ENCODE peak calls at places on chromosomes 4 and X, in five cellular contexts. A is Panc1, Y is GM23338, G is psoas muscle, B is ovary. R is an unnamed sample.

GRCh38 chrX:40406330-40406859 is 174.4 kb upstream of the ATP6AP2 start:
- DNase-seq in A (no peak), Y (no peak), B (no peak), G (no peak), R (no peak)

GRCh38 chrX:31168596-31168995 is 96.8 kb upstream of the FTHL17 start:
- DNase-seq in B (no peak), G (no peak), Y (no peak), A (no peak), R (no peak)

GRCh38 chrX:16882188-16882587 is 12.0 kb upstream of the RBBP7 start:
- DNase-seq in B (peak; percentile 57), G (peak; percentile 68), Y (no peak), A (no peak), R (no peak)

GRCh38 chrX:41670108-41670507 is 18.7 kb upstream of the GPR34 start:
- DNase-seq in B (no peak), Y (no peak), G (no peak), A (no peak), R (no peak)

GRCh38 chr4:126627255-126627654 is 1005.5 kb upstream of the INTU start:
- DNase-seq in Y (peak; percentile 70), G (no peak), B (no peak), A (no peak), R (no peak)

GRCh38 chrX:40845331-40845911 is 110.1 kb upstream of the MED14 start:
- DNase-seq in G (no peak), Y (peak; percentile 85), A (no peak), B (peak; percentile 31), R (peak; percentile 63)

GRCh38 chr4:86957214-86957613 is 22.4 kb downstream of the AFF1 start:
- DNase-seq in G (no peak), Y (no peak), B (no peak), A (no peak), R (no peak)

GRCh38 chr4:83362492-83363329 is 28.1 kb upstream of the HPSE start:
- DNase-seq in A (no peak), G (no peak), B (no peak), Y (peak; percentile 33), R (no peak)

GRCh38 chr4:161581262-161581661 is 582.5 kb downstream of the FSTL5 start:
- DNase-seq in A (no peak), G (no peak), B (no peak), Y (no peak), R (no peak)

GRCh38 chr4:21753084-21753760 is 195.3 kb downstream of the KCNIP4 start:
- DNase-seq in A (no peak), Y (no peak), B (no peak), G (no peak), R (no peak)

GRCh38 chr4:25386926-25387325 is 9.9 kb downstream of the ANAPC4 start:
- DNase-seq in A (no peak), G (no peak), Y (no peak), B (no peak), R (no peak)

GRCh38 chrX:77200663-77201062 is 246.5 kb upstream of the FGF16 start:
- DNase-seq in B (no peak), A (no peak), Y (no peak), G (no peak), R (no peak)

GRCh38 chr4:2040391-2041233 is 18.5 kb upstream of the NAT8L start:
- DNase-seq in A (no peak), G (no peak), B (no peak), Y (peak; percentile 70), R (peak; percentile 47)
- H3K27me3 ChIP-seq in A (no peaks in the 10 kb centered on the region), G (no peaks in the 10 kb centered on the region), B (peaks cover 4% of the 10 kb centered on the region), Y (peaks cover 85% of the 10 kb centered on the region), R (no peaks in the 10 kb centered on the region)

GRCh38 chrX:11787564-11787963 is 29.5 kb downstream of the MSL3 start:
- DNase-seq in A (no peak), Y (peak; percentile 89), B (peak; percentile 73), G (peak; percentile 77), R (peak; percentile 72)
- H3K4me3 ChIP-seq in A (no peak overlapping the region), Y (no peak overlapping the region), B (peak overlapping the region; percentile 4), G (peak overlapping the region; percentile 35), R (peak overlapping the region; percentile 42)

DNA sequence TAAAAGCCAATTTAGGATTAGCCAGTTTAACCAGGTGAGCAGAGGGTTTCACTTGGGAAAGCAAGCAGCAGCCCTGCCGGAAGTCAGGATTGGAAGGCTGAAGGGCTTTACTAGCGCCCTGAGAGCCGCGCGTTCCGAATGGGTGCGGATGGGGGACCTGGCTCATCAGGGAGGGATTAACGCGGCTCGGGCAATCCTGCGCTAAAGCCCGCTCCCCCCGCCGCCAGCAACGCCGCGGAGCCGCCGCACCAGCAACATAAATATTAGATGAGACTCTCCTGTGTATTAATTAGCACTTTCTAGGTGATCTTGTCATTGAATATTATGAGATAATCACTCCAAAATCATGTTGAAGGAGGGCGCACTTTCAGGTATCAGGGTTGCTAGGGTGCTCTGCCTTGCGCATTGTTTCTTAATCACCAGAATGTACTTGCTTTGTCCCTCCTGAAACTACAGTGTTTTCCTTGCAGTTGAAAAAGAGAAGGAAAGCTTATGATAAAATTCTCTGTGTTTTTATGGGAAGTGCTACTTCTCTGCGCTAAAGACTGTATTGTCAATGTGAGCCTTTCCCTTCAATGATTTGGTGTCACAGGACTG is 357.1 kb upstream of the FAM241A start:
- DNase-seq in B (no peak), G (no peak), A (no peak), Y (peak; percentile 86), R (no peak)
- H3K27me3 ChIP-seq in B (no peaks in the 10 kb centered on the region), G (peaks cover 12% of the 10 kb centered on the region), A (no peaks in the 10 kb centered on the region), Y (peaks cover 12% of the 10 kb centered on the region), R (peaks cover 2% of the 10 kb centered on the region)

GRCh38 chr4:75735525-75735924 is 11.1 kb downstream of the USO1 start:
- DNase-seq in B (no peak), G (no peak), A (no peak), Y (no peak), R (no peak)
- H3K4me3 ChIP-seq in B (no peak overlapping the region), G (no peak overlapping the region), A (no peak overlapping the region), Y (no peak overlapping the region), R (no peak overlapping the region)

GRCh38 chrX:144849141-144849540 is 398.2 kb upstream of the SPANXN1 start:
- DNase-seq in A (no peak), B (no peak), G (no peak), Y (no peak), R (no peak)
- H3K27me3 ChIP-seq in A (no peaks in the 10 kb centered on the region), B (no peaks in the 10 kb centered on the region), G (no peaks in the 10 kb centered on the region), Y (no peaks in the 10 kb centered on the region), R (no peaks in the 10 kb centered on the region)

DNA sequence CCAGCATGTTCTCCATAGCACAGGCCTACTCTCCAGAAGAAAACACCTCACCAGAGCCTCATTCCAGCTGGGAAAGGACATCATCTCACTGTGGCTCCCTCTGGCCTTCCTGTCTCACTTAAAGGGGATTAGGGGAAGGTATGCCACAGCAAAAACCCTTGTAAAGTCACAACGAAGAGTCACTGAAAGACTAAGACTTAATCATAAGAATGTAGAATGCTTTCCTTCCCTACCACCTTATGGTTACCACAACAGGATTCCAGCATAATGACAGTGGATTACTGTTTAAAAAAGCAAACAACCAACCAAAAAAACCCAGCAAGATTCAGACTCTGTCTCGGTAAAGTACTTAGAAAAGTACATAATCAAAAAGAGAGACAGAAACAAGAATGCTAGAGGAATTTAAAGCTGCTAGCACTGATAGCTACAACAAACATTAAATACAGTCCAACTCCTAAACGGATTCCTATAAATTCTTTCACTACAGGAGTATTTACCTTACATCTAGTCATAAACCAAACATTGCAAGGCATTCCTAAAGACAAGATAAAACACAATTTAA is 75.1 kb downstream of the BANK1 start:
- DNase-seq in G (no peak), Y (no peak), A (peak; percentile 69), B (no peak), R (no peak)
- H3K4me3 ChIP-seq in G (no peak overlapping the region), Y (no peak overlapping the region), A (no peak overlapping the region), B (no peak overlapping the region), R (no peak overlapping the region)

GRCh38 chr4:1009647-1010521 is 1.5 kb upstream of the FGFRL1 start:
- DNase-seq in G (peak; percentile 85), B (peak; percentile 85), Y (peak; percentile 69), A (no peak), R (peak; percentile 91)

GRCh38 chr4:1008840-1009646 is 2.4 kb upstream of the FGFRL1 start:
- DNase-seq in B (peak; percentile 73), A (no peak), Y (peak; percentile 58), G (peak; percentile 69), R (peak; percentile 81)

GRCh38 chr4:1012031-1012739 is 759 bp downstream of the FGFRL1 start:
- DNase-seq in G (no peak), Y (peak; percentile 47), B (peak; percentile 75), A (no peak), R (no peak)

GRCh38 chr4:1010522-1011021 is 854 bp upstream of the FGFRL1 start:
- DNase-seq in G (peak; percentile 86), B (peak; percentile 72), Y (peak; percentile 40), A (no peak), R (peak; percentile 89)

DNA sequence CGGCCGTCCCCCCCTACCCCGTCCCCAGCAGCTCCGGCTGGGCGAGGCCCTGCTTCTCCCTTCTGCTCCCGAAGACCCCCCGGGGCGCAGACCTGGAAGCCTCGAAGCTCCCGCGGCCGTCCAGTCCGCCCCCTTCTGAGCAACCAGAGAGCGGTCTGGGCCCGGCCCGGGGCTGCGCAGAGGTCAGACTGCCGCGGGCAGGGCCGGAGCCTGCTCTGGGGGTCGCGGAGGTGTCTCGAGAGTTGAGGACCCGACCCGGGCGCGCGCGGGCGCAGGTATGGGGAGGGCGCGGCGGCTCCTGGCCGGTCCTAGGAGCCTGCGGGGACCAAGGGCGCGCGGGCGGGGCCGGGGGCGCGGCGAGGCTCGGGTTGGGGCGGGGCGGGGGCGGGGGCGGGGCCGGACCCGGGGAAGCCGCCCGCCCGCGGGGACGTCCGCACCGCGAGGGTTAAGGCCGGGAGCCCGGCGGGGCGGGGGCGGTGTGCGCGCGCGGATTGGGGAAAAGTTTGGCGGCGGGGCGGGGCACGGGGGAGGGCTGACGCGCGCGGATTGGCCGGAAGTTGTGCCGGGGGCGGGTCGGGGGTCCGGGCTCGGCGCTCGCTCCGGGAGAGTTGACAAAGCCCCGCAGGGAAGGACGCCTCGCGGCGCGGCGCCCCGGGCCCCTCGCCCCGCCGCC is at the start of gene FGFRL1:
- DNase-seq in Y (peak; percentile 91), G (peak; percentile 96), B (peak; percentile 95), A (no peak), R (peak; percentile 98)
- H3K27me3 ChIP-seq in Y (peaks cover 46% of the 10 kb centered on the region), G (no peaks in the 10 kb centered on the region), B (no peaks in the 10 kb centered on the region), A (no peaks in the 10 kb centered on the region), R (no peaks in the 10 kb centered on the region)

GRCh38 chr4:159069922-159070321 is 33.0 kb upstream of the RAPGEF2 start:
- DNase-seq in B (no peak), Y (no peak), A (no peak), G (no peak), R (no peak)
- H3K4me3 ChIP-seq in B (no peak overlapping the region), Y (no peak overlapping the region), A (no peak overlapping the region), G (no peak overlapping the region), R (no peak overlapping the region)

GRCh38 chrX:131060147-131060546 is 2.0 kb downstream of the ARHGAP36 start:
- DNase-seq in B (no peak), Y (no peak), G (no peak), A (no peak), R (no peak)
- H3K27me3 ChIP-seq in B (no peaks in the 10 kb centered on the region), Y (peaks cover 56% of the 10 kb centered on the region), G (no peaks in the 10 kb centered on the region), A (peaks cover 2% of the 10 kb centered on the region), R (no peaks in the 10 kb centered on the region)

DNA sequence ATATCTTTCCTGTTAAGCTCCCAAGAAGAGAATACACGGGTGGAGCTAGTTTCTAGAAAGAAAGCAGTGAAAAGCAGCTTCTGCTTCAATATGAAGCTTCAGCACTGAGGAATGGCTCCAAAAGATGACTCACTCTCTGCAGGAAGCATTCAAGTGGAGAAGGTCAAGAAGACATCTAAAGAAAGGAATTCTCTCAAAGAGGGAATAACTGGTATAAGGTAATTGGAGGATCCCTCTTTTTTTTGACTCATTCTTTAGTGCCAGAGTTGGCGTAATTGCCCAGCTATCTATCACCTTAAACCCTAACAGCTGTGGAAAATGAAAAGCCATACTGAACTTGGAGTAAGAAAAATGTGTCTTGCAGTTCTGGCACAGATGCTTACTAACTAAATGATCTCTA is 3.5 kb downstream of the EDA2R start:
- DNase-seq in A (no peak), Y (no peak), B (no peak), G (no peak), R (no peak)
- H3K4me3 ChIP-seq in A (no peak overlapping the region), Y (no peak overlapping the region), B (no peak overlapping the region), G (no peak overlapping the region), R (no peak overlapping the region)

R was measured in right cardiac atrium.